ENCODE peak calls at places on chromosomes 7 and 10, in six cellular contexts. N is A172, G is cardiac muscle cell, P is coronary artery, L is lung, V is tibial artery. I is an unnamed sample.

GRCh38 chr7:142885311-142886230 is at the start of gene TRPV6:
- DNase-seq in G (peak), L (peak), P (peak), V (no peak), N (no peak), I (no peak)

GRCh38 chr7:159028456-159029401 is 115.9 kb downstream of the VIPR2 start:
- DNase-seq in G (no peak), V (peak), P (peak), N (no peak), L (peak), I (no peak)

GRCh38 chr10:12188656-12189055 is 7.0 kb downstream of the NUDT5 start:
- DNase-seq in P (no peak), L (no peak), V (no peak), G (no peak), N (no peak), I (no peak)

GRCh38 chr7:90552521-90552920 is 43.6 kb upstream of the CDK14 start:
- DNase-seq in L (no peak), V (no peak), N (peak), G (no peak), P (no peak), I (no peak)

GRCh38 chr7:103679156-103680132 is 233.4 kb upstream of the SLC26A5 start:
- DNase-seq in N (no peak), P (no peak), G (no peak), V (no peak), L (no peak), I (no peak)

GRCh38 chr7:12570148-12570528 is 382 bp upstream of the SCIN start:
- DNase-seq in G (no peak), N (no peak), L (peak), P (no peak), V (no peak), I (no peak)

GRCh38 chr10:16843252-16843870 is 26.1 kb upstream of the RSU1 start:
- DNase-seq in G (peak), L (no peak), N (peak), V (no peak), P (no peak), I (peak)

GRCh38 chr10:3008518-3009195 is 58.7 kb upstream of the PFKP start:
- DNase-seq in P (no peak), G (no peak), L (no peak), V (no peak), N (no peak), I (no peak)

GRCh38 chr7:33646166-33646565 is 259.2 kb upstream of the BMPER start:
- DNase-seq in G (no peak), N (no peak), P (no peak), L (no peak), V (no peak), I (no peak)

I was measured in NCI-H1436.